ENCODE peak calls at places on chromosomes 7 and 10, in nine cellular contexts. Z is cardiac muscle cell, B is BE2C, Y is astrocyte, H is foreskin fibroblast, F is kidney epithelial cell, U is HCT116, T is colonic mucosa, S is A549. Q is an unnamed sample.

GRCh38 chr7:123787227-123788007 is 38.6 kb upstream of the WASL start:
- DNase-seq in Z (no peak), Y (no peak), H (no peak), S (no peak), U (no peak), F (no peak), B (no peak), T (no peak), Q (no peak)

GRCh38 chr10:110547139-110547761 is 20.2 kb upstream of the SMC3 start:
- DNase-seq in Y (peak; percentile 45), B (no peak), T (no peak), U (peak; percentile 66), H (no peak), F (no peak), Z (peak; percentile 67), S (peak; percentile 69), Q (no peak)

GRCh38 chr10:128443925-128444324 is 317.7 kb upstream of the MKI67 start:
- DNase-seq in S (no peak), Z (no peak), H (no peak), B (no peak), Y (no peak), U (no peak), F (no peak), T (no peak), Q (no peak)

GRCh38 chr10:84088626-84089025 is 50.7 kb upstream of the GHITM start:
- DNase-seq in H (no peak), B (peak; percentile 55), S (no peak), F (no peak), U (no peak), Y (no peak), Z (no peak), T (no peak), Q (no peak)

GRCh38 chr7:98203261-98203963 is 7.8 kb upstream of the BHLHA15 start:
- DNase-seq in Y (no peak), S (no peak), T (no peak), Z (no peak), F (no peak), H (no peak), B (no peak), U (no peak), Q (no peak)

GRCh38 chr7:19617921-19618320 is 90.9 kb downstream of the POLR1F start:
- DNase-seq in F (no peak), B (no peak), Y (no peak), H (no peak), T (no peak), Z (no peak), U (no peak), S (no peak), Q (no peak)

GRCh38 chr10:79941146-79941545 is 7.8 kb downstream of the SFTPD start:
- DNase-seq in S (no peak), Y (no peak), B (no peak), U (no peak), F (no peak), T (no peak), Z (no peak), H (no peak), Q (no peak)

GRCh38 chr10:61635946-61636345 is 26.8 kb upstream of the CABCOCO1 start:
- DNase-seq in B (no peak), Z (no peak), H (peak; percentile 73), Y (peak; percentile 81), F (peak; percentile 42), T (no peak), U (peak; percentile 4), S (peak; percentile 25), Q (no peak)

GRCh38 chr10:32890444-32890843 is 67.6 kb downstream of the ITGB1 start:
- DNase-seq in Y (no peak), F (no peak), B (no peak), T (no peak), S (no peak), U (no peak), H (no peak), Z (no peak), Q (no peak)

GRCh38 chr10:28604567-28605536 is 71.9 kb downstream of the WAC start:
- DNase-seq in F (no peak), Y (no peak), U (no peak), T (no peak), B (no peak), Z (no peak), H (no peak), S (no peak), Q (no peak)

GRCh38 chr7:139758388-139758787 is 19.4 kb downstream of the HIPK2 start:
- DNase-seq in F (no peak), Z (no peak), Y (no peak), H (no peak), B (no peak), S (no peak), T (peak; percentile 61), U (no peak), Q (no peak)
- H3K4me3 ChIP-seq in F (no peak overlapping the region), Z (no peak overlapping the region), Y (no peak overlapping the region), H (no peak overlapping the region), B (no peak overlapping the region), S (no peak overlapping the region), T (no peak overlapping the region), U (no peak overlapping the region), Q (no peak overlapping the region)

GRCh38 chr10:119477444-119477843 is 65.1 kb downstream of the RGS10 start:
- DNase-seq in Y (no peak), S (no peak), H (no peak), F (no peak), T (no peak), B (no peak), U (no peak), Z (no peak), Q (no peak)

GRCh38 chr10:119480667-119481066 is 61.9 kb downstream of the RGS10 start:
- DNase-seq in F (no peak), S (no peak), H (no peak), B (no peak), Z (no peak), T (no peak), U (no peak), Y (no peak), Q (no peak)

GRCh38 chr10:119479048-119479394 is 63.5 kb downstream of the RGS10 start:
- DNase-seq in Z (no peak), B (peak; percentile 23), T (no peak), Y (no peak), H (no peak), F (no peak), S (no peak), U (no peak), Q (no peak)

GRCh38 chr10:119478111-119479047 is 64.1 kb downstream of the RGS10 start:
- DNase-seq in Y (no peak), T (no peak), Z (no peak), S (no peak), B (no peak), U (no peak), H (no peak), F (no peak), Q (no peak)

DNA sequence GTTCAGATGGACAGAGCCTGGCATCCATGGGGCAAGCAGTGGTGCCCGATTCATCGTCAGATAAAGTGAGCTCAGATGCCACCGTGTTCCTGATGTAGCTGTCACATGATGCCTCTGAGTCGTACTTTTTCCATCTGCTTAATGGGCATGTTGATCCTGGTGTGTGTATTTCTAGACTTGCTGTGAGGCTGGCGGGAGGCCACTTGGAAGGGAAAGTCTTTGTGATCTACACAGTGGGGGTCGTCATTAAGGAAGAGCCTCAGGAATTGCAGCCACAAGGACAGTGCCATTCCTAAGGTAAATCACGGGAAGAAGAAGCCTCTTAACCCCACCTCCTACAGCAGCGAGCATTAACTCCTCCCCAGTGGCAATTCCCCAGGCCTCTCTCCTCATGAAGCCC is 63.0 kb downstream of the RGS10 start:
- DNase-seq in Y (no peak), H (no peak), S (no peak), F (no peak), T (no peak), U (no peak), Z (no peak), B (no peak), Q (no peak)
- H3K4me3 ChIP-seq in Y (no peak overlapping the region), H (no peak overlapping the region), S (no peak overlapping the region), F (no peak overlapping the region), T (no peak overlapping the region), U (no peak overlapping the region), Z (no peak overlapping the region), B (no peak overlapping the region), Q (no peak overlapping the region)

GRCh38 chr10:124622866-124623536 is 121.2 kb downstream of the FAM53B start:
- DNase-seq in Y (no peak), S (no peak), Z (no peak), U (no peak), F (no peak), B (no peak), T (no peak), H (no peak), Q (no peak)

GRCh38 chr10:124619802-124620490 is 124.2 kb downstream of the FAM53B start:
- DNase-seq in Y (no peak), S (no peak), F (no peak), Z (no peak), U (no peak), B (no peak), H (no peak), T (no peak), Q (no peak)

GRCh38 chr10:124624006-124624405 is 120.2 kb downstream of the FAM53B start:
- DNase-seq in U (no peak), B (no peak), T (no peak), H (no peak), Z (no peak), Y (no peak), S (no peak), F (no peak), Q (no peak)

GRCh38 chr10:124622158-124622557 is 122.0 kb downstream of the FAM53B start:
- DNase-seq in T (no peak), U (no peak), H (no peak), B (no peak), Z (no peak), Y (no peak), F (no peak), S (no peak), Q (no peak)

GRCh38 chr10:124621637-124622036 is 122.5 kb downstream of the FAM53B start:
- DNase-seq in F (no peak), Y (no peak), H (no peak), S (no peak), U (no peak), B (no peak), T (no peak), Z (no peak), Q (no peak)
- H3K4me3 ChIP-seq in F (no peak overlapping the region), Y (no peak overlapping the region), H (no peak overlapping the region), S (no peak overlapping the region), U (no peak overlapping the region), B (no peak overlapping the region), T (no peak overlapping the region), Z (no peak overlapping the region), Q (no peak overlapping the region)

GRCh38 chr10:124743188-124744046 is 761 bp downstream of the FAM53B start:
- DNase-seq in F (no peak), H (no peak), S (peak; percentile 27), Z (peak; percentile 41), T (peak; percentile 48), U (no peak), B (peak; percentile 39), Y (no peak), Q (no peak)

GRCh38 chr10:124740374-124741280 is 3.6 kb downstream of the FAM53B start:
- DNase-seq in U (no peak), S (no peak), F (no peak), B (no peak), T (peak; percentile 71), H (peak; percentile 58), Y (no peak), Z (no peak), Q (no peak)

GRCh38 chr10:124741281-124741921 is 2.8 kb downstream of the FAM53B start:
- DNase-seq in H (peak; percentile 58), S (peak; percentile 71), B (peak; percentile 78), T (peak; percentile 95), U (peak; percentile 50), Z (peak; percentile 91), Y (peak; percentile 39), F (no peak), Q (no peak)

GRCh38 chr10:124742418-124743187 is 1.6 kb downstream of the FAM53B start:
- DNase-seq in U (no peak), H (no peak), Z (peak; percentile 50), Y (no peak), B (peak; percentile 39), F (no peak), S (peak; percentile 47), T (peak; percentile 61), Q (no peak)

GRCh38 chr10:124741922-124742417 is 2.2 kb downstream of the FAM53B start:
- DNase-seq in Z (no peak), B (peak; percentile 37), S (no peak), U (no peak), H (no peak), Y (no peak), T (no peak), F (no peak), Q (no peak)
- H3K4me3 ChIP-seq in Z (no peak overlapping the region), B (peak overlapping the region; percentile 73), S (no peak overlapping the region), U (no peak overlapping the region), H (peak overlapping the region; percentile 64), Y (peak overlapping the region; percentile 66), T (peak overlapping the region; percentile 65), F (no peak overlapping the region), Q (peak overlapping the region; percentile 74)